ENCODE peak calls at places on chromosomes 16 and 17, in nine cellular contexts. One of them, this sample, is unnamed. For H4K20me1, the result is how much of the 10 kb centered on the place peaks cover.

GRCh38 chr16:7167651-7168050 is 165.0 kb upstream of the RBFOX1 start:
- DNase-seq in PC-9: no peak
- DNase-seq in neural progenitor cell: no peak
- DNase-seq in endothelial cell of umbilical vein: no peak
- DNase-seq in PC-3: no peak
- DNase-seq in fibroblast of lung: no peak
- DNase-seq in osteoblast: no peak
- DNase-seq in OCI-LY7: no peak
- DNase-seq in GM23248: no peak
- DNase-seq in this sample: no peak

GRCh38 chr17:71361691-71362450 is 758.9 kb upstream of the SOX9 start:
- DNase-seq in PC-9: no peak
- DNase-seq in neural progenitor cell: no peak
- DNase-seq in endothelial cell of umbilical vein: no peak
- DNase-seq in PC-3: no peak
- DNase-seq in fibroblast of lung: peak
- DNase-seq in osteoblast: peak
- DNase-seq in OCI-LY7: no peak
- DNase-seq in GM23248: peak
- DNase-seq in this sample: no peak

GRCh38 chr16:57623251-57624043 is 5.0 kb upstream of the ADGRG1 start:
- DNase-seq in PC-9: peak
- DNase-seq in neural progenitor cell: peak
- DNase-seq in endothelial cell of umbilical vein: no peak
- DNase-seq in PC-3: peak
- DNase-seq in fibroblast of lung: peak
- DNase-seq in osteoblast: peak
- DNase-seq in OCI-LY7: no peak
- DNase-seq in GM23248: peak
- DNase-seq in this sample: peak

GRCh38 chr16:3961449-3961849 is 80.9 kb upstream of the CREBBP start:
- DNase-seq in PC-9: no peak
- DNase-seq in neural progenitor cell: no peak
- DNase-seq in endothelial cell of umbilical vein: no peak
- DNase-seq in PC-3: peak
- DNase-seq in fibroblast of lung: peak
- DNase-seq in osteoblast: peak
- DNase-seq in OCI-LY7: no peak
- DNase-seq in GM23248: peak
- DNase-seq in this sample: no peak

GRCh38 chr17:48994548-48995331 is 2.4 kb upstream of the IGF2BP1 start:
- DNase-seq in PC-9: no peak
- DNase-seq in neural progenitor cell: no peak
- DNase-seq in endothelial cell of umbilical vein: peak
- DNase-seq in PC-3: no peak
- DNase-seq in fibroblast of lung: no peak
- DNase-seq in osteoblast: peak
- DNase-seq in OCI-LY7: no peak
- DNase-seq in GM23248: no peak
- DNase-seq in this sample: no peak

GRCh38 chr17:42920922-42921321 is 20.3 kb downstream of the G6PC1 start:
- DNase-seq in PC-9: no peak
- DNase-seq in neural progenitor cell: no peak
- DNase-seq in endothelial cell of umbilical vein: peak
- DNase-seq in PC-3: no peak
- DNase-seq in fibroblast of lung: no peak
- DNase-seq in osteoblast: no peak
- DNase-seq in OCI-LY7: peak
- DNase-seq in GM23248: no peak
- DNase-seq in this sample: no peak

GRCh38 chr17:75490173-75490743 is 25.1 kb downstream of the CASKIN2 start:
- DNase-seq in PC-9: no peak
- DNase-seq in neural progenitor cell: no peak
- DNase-seq in endothelial cell of umbilical vein: no peak
- DNase-seq in PC-3: no peak
- DNase-seq in fibroblast of lung: peak
- DNase-seq in osteoblast: peak
- DNase-seq in OCI-LY7: no peak
- DNase-seq in GM23248: no peak
- DNase-seq in this sample: no peak

GRCh38 chr16:50309156-50309526 is 42.8 kb downstream of the ADCY7 start:
- DNase-seq in PC-9: no peak
- DNase-seq in neural progenitor cell: no peak
- DNase-seq in endothelial cell of umbilical vein: no peak
- DNase-seq in PC-3: no peak
- DNase-seq in fibroblast of lung: no peak
- DNase-seq in osteoblast: peak
- DNase-seq in OCI-LY7: no peak
- DNase-seq in GM23248: no peak
- DNase-seq in this sample: no peak

GRCh38 chr16:1432388-1433262 is 1.7 kb downstream of the PERCC1 start:
- DNase-seq in PC-9: no peak
- DNase-seq in neural progenitor cell: no peak
- DNase-seq in endothelial cell of umbilical vein: no peak
- DNase-seq in PC-3: no peak
- DNase-seq in fibroblast of lung: no peak
- DNase-seq in osteoblast: no peak
- DNase-seq in OCI-LY7: no peak
- DNase-seq in GM23248: no peak
- DNase-seq in this sample: no peak

GRCh38 chr17:17235212-17236174 is 1.5 kb downstream of the FLCN start:
- DNase-seq in PC-9: peak
- DNase-seq in neural progenitor cell: no peak
- DNase-seq in endothelial cell of umbilical vein: peak
- DNase-seq in PC-3: peak
- DNase-seq in fibroblast of lung: peak
- DNase-seq in osteoblast: peak
- DNase-seq in OCI-LY7: no peak
- DNase-seq in GM23248: peak
- DNase-seq in this sample: peak

GRCh38 chr17:19546289-19547065 is 12.8 kb downstream of the SLC47A1 start:
- DNase-seq in PC-9: no peak
- DNase-seq in neural progenitor cell: peak
- DNase-seq in endothelial cell of umbilical vein: peak
- DNase-seq in PC-3: peak
- DNase-seq in fibroblast of lung: no peak
- DNase-seq in osteoblast: peak
- DNase-seq in OCI-LY7: peak
- DNase-seq in GM23248: peak
- DNase-seq in this sample: no peak

GRCh38 chr16:30186444-30186781 is 3.0 kb downstream of the CORO1A start:
- DNase-seq in PC-9: no peak
- DNase-seq in neural progenitor cell: no peak
- DNase-seq in endothelial cell of umbilical vein: no peak
- DNase-seq in PC-3: no peak
- DNase-seq in fibroblast of lung: no peak
- DNase-seq in osteoblast: no peak
- DNase-seq in OCI-LY7: no peak
- DNase-seq in GM23248: no peak
- DNase-seq in this sample: no peak

GRCh38 chr16:78483124-78483992 is 383.9 kb downstream of the WWOX start:
- DNase-seq in PC-9: no peak
- DNase-seq in neural progenitor cell: no peak
- DNase-seq in endothelial cell of umbilical vein: no peak
- DNase-seq in PC-3: no peak
- DNase-seq in fibroblast of lung: no peak
- DNase-seq in osteoblast: peak
- DNase-seq in OCI-LY7: no peak
- DNase-seq in GM23248: no peak
- DNase-seq in this sample: peak

GRCh38 chr16:10609410-10609774 is 29.0 kb upstream of the EMP2 start:
- DNase-seq in PC-9: no peak
- DNase-seq in neural progenitor cell: no peak
- DNase-seq in endothelial cell of umbilical vein: no peak
- DNase-seq in PC-3: peak
- DNase-seq in fibroblast of lung: peak
- DNase-seq in osteoblast: peak
- DNase-seq in OCI-LY7: no peak
- DNase-seq in GM23248: peak
- DNase-seq in this sample: no peak

GRCh38 chr17:45221081-45221996 is at the start of gene FMNL1:
- DNase-seq in PC-9: no peak
- DNase-seq in neural progenitor cell: peak
- DNase-seq in endothelial cell of umbilical vein: no peak
- DNase-seq in PC-3: peak
- DNase-seq in fibroblast of lung: no peak
- DNase-seq in osteoblast: peak
- DNase-seq in OCI-LY7: peak
- DNase-seq in GM23248: peak
- DNase-seq in this sample: no peak

GRCh38 chr17:64340557-64340956 is 50.1 kb downstream of the PECAM1 start:
- DNase-seq in PC-9: no peak
- DNase-seq in neural progenitor cell: no peak
- DNase-seq in endothelial cell of umbilical vein: no peak
- DNase-seq in PC-3: no peak
- DNase-seq in fibroblast of lung: no peak
- DNase-seq in osteoblast: no peak
- DNase-seq in OCI-LY7: no peak
- DNase-seq in GM23248: no peak
- DNase-seq in this sample: no peak

GRCh38 chr16:79970091-79970490 is 369.6 kb upstream of the MAF start:
- DNase-seq in PC-9: no peak
- DNase-seq in neural progenitor cell: no peak
- DNase-seq in endothelial cell of umbilical vein: no peak
- DNase-seq in PC-3: no peak
- DNase-seq in fibroblast of lung: no peak
- DNase-seq in osteoblast: no peak
- DNase-seq in OCI-LY7: no peak
- DNase-seq in GM23248: no peak
- DNase-seq in this sample: no peak

GRCh38 chr17:64531955-64532371 is 25.2 kb downstream of the CEP95 start:
- DNase-seq in PC-9: no peak
- DNase-seq in neural progenitor cell: no peak
- DNase-seq in endothelial cell of umbilical vein: no peak
- DNase-seq in PC-3: peak
- DNase-seq in fibroblast of lung: peak
- DNase-seq in osteoblast: no peak
- DNase-seq in OCI-LY7: no peak
- DNase-seq in GM23248: peak
- DNase-seq in this sample: no peak

GRCh38 chr16:72932050-72932449 is 115.9 kb downstream of the ZFHX3 start:
- DNase-seq in PC-9: no peak
- DNase-seq in neural progenitor cell: no peak
- DNase-seq in endothelial cell of umbilical vein: no peak
- DNase-seq in PC-3: no peak
- DNase-seq in fibroblast of lung: no peak
- DNase-seq in osteoblast: peak
- DNase-seq in OCI-LY7: no peak
- DNase-seq in GM23248: no peak
- DNase-seq in this sample: no peak
- H3K4me2 ChIP-seq in PC-9: no peak
- H3K4me2 ChIP-seq in neural progenitor cell: peak
- H3K4me2 ChIP-seq in endothelial cell of umbilical vein: no peak
- H3K4me2 ChIP-seq in PC-3: peak
- H3K4me2 ChIP-seq in fibroblast of lung: peak
- H3K4me2 ChIP-seq in osteoblast: peak
- H3K4me2 ChIP-seq in OCI-LY7: no peak
- H3K4me2 ChIP-seq in GM23248: peak
- H3K4me2 ChIP-seq in this sample: peak

GRCh38 chr16:2584742-2585650 is 47.2 kb downstream of the PDPK1 start:
- DNase-seq in PC-9: no peak
- DNase-seq in neural progenitor cell: no peak
- DNase-seq in endothelial cell of umbilical vein: no peak
- DNase-seq in PC-3: no peak
- DNase-seq in fibroblast of lung: no peak
- DNase-seq in osteoblast: peak
- DNase-seq in OCI-LY7: no peak
- DNase-seq in GM23248: no peak
- DNase-seq in this sample: no peak
- H4K20me1 ChIP-seq in PC-9: under half
- H4K20me1 ChIP-seq in neural progenitor cell: under half
- H4K20me1 ChIP-seq in endothelial cell of umbilical vein: under half
- H4K20me1 ChIP-seq in PC-3: under half
- H4K20me1 ChIP-seq in fibroblast of lung: under half
- H4K20me1 ChIP-seq in osteoblast: under half
- H4K20me1 ChIP-seq in OCI-LY7: under half
- H4K20me1 ChIP-seq in GM23248: under half
- H4K20me1 ChIP-seq in this sample: under half

DNA sequence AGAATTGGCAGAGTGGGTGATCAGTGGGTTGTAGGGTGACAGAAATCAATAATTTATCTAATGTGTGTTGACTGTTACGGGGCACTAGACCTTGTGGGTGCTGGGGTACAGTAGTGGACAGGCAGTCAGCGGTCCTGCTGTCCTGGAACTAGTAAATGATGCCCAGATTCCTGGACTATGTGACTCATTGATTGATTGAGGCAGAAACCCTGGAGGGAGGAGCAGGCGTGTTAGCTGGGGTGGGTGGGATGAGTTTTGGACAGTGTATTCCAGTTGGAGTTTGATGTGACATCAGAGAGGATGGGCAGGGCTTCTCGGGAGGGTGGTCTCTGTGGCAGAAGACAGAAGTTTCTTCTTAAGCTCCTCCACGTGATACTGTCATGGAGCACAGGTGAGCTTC is 24.4 kb downstream of the PRMT7 start:
- DNase-seq in PC-9: no peak
- DNase-seq in neural progenitor cell: no peak
- DNase-seq in endothelial cell of umbilical vein: no peak
- DNase-seq in PC-3: no peak
- DNase-seq in fibroblast of lung: peak
- DNase-seq in osteoblast: peak
- DNase-seq in OCI-LY7: no peak
- DNase-seq in GM23248: peak
- DNase-seq in this sample: no peak
- H3K27ac ChIP-seq in PC-9: no peak
- H3K27ac ChIP-seq in neural progenitor cell: no peak
- H3K27ac ChIP-seq in endothelial cell of umbilical vein: no peak
- H3K27ac ChIP-seq in PC-3: no peak
- H3K27ac ChIP-seq in fibroblast of lung: no peak
- H3K27ac ChIP-seq in osteoblast: peak
- H3K27ac ChIP-seq in OCI-LY7: no peak
- H3K27ac ChIP-seq in GM23248: peak
- H3K27ac ChIP-seq in this sample: no peak

GRCh38 chr16:2936436-2937011 is 24.8 kb downstream of the FLYWCH1 start:
- DNase-seq in PC-9: no peak
- DNase-seq in neural progenitor cell: no peak
- DNase-seq in endothelial cell of umbilical vein: no peak
- DNase-seq in PC-3: no peak
- DNase-seq in fibroblast of lung: no peak
- DNase-seq in osteoblast: peak
- DNase-seq in OCI-LY7: no peak
- DNase-seq in GM23248: no peak
- DNase-seq in this sample: no peak

GRCh38 chr16:2934450-2934849 is 22.7 kb downstream of the FLYWCH1 start:
- DNase-seq in PC-9: no peak
- DNase-seq in neural progenitor cell: no peak
- DNase-seq in endothelial cell of umbilical vein: no peak
- DNase-seq in PC-3: no peak
- DNase-seq in fibroblast of lung: no peak
- DNase-seq in osteoblast: no peak
- DNase-seq in OCI-LY7: no peak
- DNase-seq in GM23248: no peak
- DNase-seq in this sample: no peak

GRCh38 chr16:2933701-2934100 is 22.0 kb downstream of the FLYWCH1 start:
- DNase-seq in PC-9: no peak
- DNase-seq in neural progenitor cell: no peak
- DNase-seq in endothelial cell of umbilical vein: no peak
- DNase-seq in PC-3: no peak
- DNase-seq in fibroblast of lung: no peak
- DNase-seq in osteoblast: peak
- DNase-seq in OCI-LY7: no peak
- DNase-seq in GM23248: no peak
- DNase-seq in this sample: no peak

GRCh38 chr16:2937170-2937569 is 25.4 kb downstream of the FLYWCH1 start:
- DNase-seq in PC-9: no peak
- DNase-seq in neural progenitor cell: no peak
- DNase-seq in endothelial cell of umbilical vein: no peak
- DNase-seq in PC-3: no peak
- DNase-seq in fibroblast of lung: no peak
- DNase-seq in osteoblast: peak
- DNase-seq in OCI-LY7: no peak
- DNase-seq in GM23248: no peak
- DNase-seq in this sample: no peak

GRCh38 chr16:2935418-2935817 is 23.7 kb downstream of the FLYWCH1 start:
- DNase-seq in PC-9: no peak
- DNase-seq in neural progenitor cell: no peak
- DNase-seq in endothelial cell of umbilical vein: no peak
- DNase-seq in PC-3: no peak
- DNase-seq in fibroblast of lung: no peak
- DNase-seq in osteoblast: peak
- DNase-seq in OCI-LY7: no peak
- DNase-seq in GM23248: no peak
- DNase-seq in this sample: no peak
- H3K4me2 ChIP-seq in PC-9: no peak
- H3K4me2 ChIP-seq in neural progenitor cell: no peak
- H3K4me2 ChIP-seq in endothelial cell of umbilical vein: no peak
- H3K4me2 ChIP-seq in PC-3: no peak
- H3K4me2 ChIP-seq in fibroblast of lung: no peak
- H3K4me2 ChIP-seq in osteoblast: no peak
- H3K4me2 ChIP-seq in OCI-LY7: no peak
- H3K4me2 ChIP-seq in GM23248: no peak
- H3K4me2 ChIP-seq in this sample: no peak